ENCODE peak calls at places on chromosome 5, in nine cellular contexts. T is ELF-1; X is activated T-cell treated with anti-CD3 and anti-CD28 coated beads for 1 hour; J is left lobe of liver; K is naive thymus-derived CD8-positive, alpha-beta T cell; F is mucosa of gallbladder; I is dermis microvascular lymphatic vessel endothelial cell; Q is foreskin fibroblast; H is SW 1271. B is an unnamed sample.
A peak's percentile ranks its signal among the peaks of the same experiment; 100 is the strongest.

GRCh38 chr5:150789943-150790611 is 11.5 kb downstream of the SMIM3 start:
- DNase-seq in T (peak; percentile 64), X (peak; percentile 21), J (no peak), K (peak; percentile 35), F (peak; percentile 45), I (peak; percentile 80), Q (peak; percentile 97), H (peak; percentile 85), B (peak; percentile 96)

GRCh38 chr5:133850811-133851210 is 117.6 kb downstream of the C5orf15 start:
- DNase-seq in T (no peak), X (no peak), J (no peak), K (no peak), F (no peak), I (no peak), Q (no peak), H (no peak), B (no peak)

GRCh38 chr5:154849791-154850201 is 607 bp downstream of the FAXDC2 start:
- DNase-seq in T (no peak), X (no peak), J (no peak), K (no peak), F (no peak), I (no peak), Q (peak; percentile 73), H (no peak), B (no peak)

GRCh38 chr5:16963821-16964220 is 27.7 kb upstream of the MYO10 start:
- DNase-seq in T (no peak), X (no peak), J (no peak), K (no peak), F (no peak), I (no peak), Q (no peak), H (no peak), B (no peak)

GRCh38 chr5:40623480-40624420 is 56.0 kb upstream of the PTGER4 start:
- DNase-seq in T (no peak), X (no peak), J (no peak), K (peak; percentile 65), F (no peak), I (no peak), Q (no peak), H (no peak), B (no peak)

GRCh38 chr5:171750316-171750788 is 35.3 kb upstream of the SMIM23 start:
- DNase-seq in T (peak; percentile 21), X (no peak), J (no peak), K (no peak), F (no peak), I (peak; percentile 63), Q (peak; percentile 51), H (no peak), B (peak; percentile 12)

GRCh38 chr5:175513726-175514125 is 35.4 kb downstream of the SFXN1 start:
- DNase-seq in T (no peak), X (no peak), J (no peak), K (no peak), F (no peak), I (no peak), Q (no peak), H (no peak), B (no peak)

GRCh38 chr5:172071244-172071875 is 64.9 kb upstream of the FBXW11 start:
- DNase-seq in T (no peak), X (no peak), J (no peak), K (no peak), F (no peak), I (no peak), Q (no peak), H (no peak), B (no peak)

GRCh38 chr5:5886812-5887486 is 464.5 kb downstream of the ICE1 start:
- DNase-seq in T (peak; percentile 50), X (peak; percentile 6), J (peak; percentile 57), K (no peak), F (no peak), I (no peak), Q (no peak), H (no peak), B (no peak)

GRCh38 chr5:130109152-130109551 is 204.9 kb downstream of the CHSY3 start:
- DNase-seq in T (no peak), X (no peak), J (no peak), K (peak; percentile 3), F (no peak), I (peak; percentile 42), Q (peak; percentile 47), H (peak; percentile 72), B (no peak)

GRCh38 chr5:137733922-137734695 is 1.8 kb downstream of the KLHL3 start:
- DNase-seq in T (no peak), X (no peak), J (peak; percentile 72), K (no peak), F (no peak), I (peak; percentile 91), Q (no peak), H (no peak), B (no peak)

GRCh38 chr5:148179234-148179824 is 11.0 kb downstream of the SPINK14 start:
- DNase-seq in T (no peak), X (no peak), J (no peak), K (peak; percentile 35), F (no peak), I (peak; percentile 81), Q (peak; percentile 56), H (peak; percentile 58), B (peak; percentile 17)

GRCh38 chr5:141692919-141693848 is 11.2 kb upstream of the ARAP3 start:
- DNase-seq in T (no peak), X (peak; percentile 53), J (no peak), K (no peak), F (peak; percentile 26), I (no peak), Q (peak; percentile 44), H (no peak), B (no peak)